ENCODE peak calls at places on chromosomes 11 and 22, in ten cellular contexts. One of them, this sample, is unnamed.

GRCh38 chr22:42060489-42060888 is 10.1 kb downstream of the NAGA start:
- DNase-seq in lower lobe of right lung: no peak
- DNase-seq in adipocyte: no peak
- DNase-seq in tibial artery: no peak
- DNase-seq in psoas muscle: no peak
- DNase-seq in Peyer's patch: no peak
- DNase-seq in hepatocyte: no peak
- DNase-seq in A673: no peak
- DNase-seq in colonic mucosa: peak; percentile 12
- DNase-seq in heart left ventricle: no peak
- DNase-seq in this sample: no peak

GRCh38 chr22:37569921-37570660 is 9.8 kb downstream of the LGALS2 start:
- DNase-seq in Peyer's patch: peak; percentile 79
- DNase-seq in lower lobe of right lung: peak; percentile 71
- DNase-seq in colonic mucosa: peak; percentile 76
- DNase-seq in tibial artery: no peak
- DNase-seq in A673: no peak
- DNase-seq in psoas muscle: no peak
- DNase-seq in adipocyte: no peak
- DNase-seq in hepatocyte: peak; percentile 49
- DNase-seq in heart left ventricle: no peak
- DNase-seq in this sample: peak; percentile 96

GRCh38 chr11:130213143-130213978 is 53.8 kb downstream of the ST14 start:
- DNase-seq in heart left ventricle: peak; percentile 57
- DNase-seq in tibial artery: no peak
- DNase-seq in hepatocyte: peak; percentile 78
- DNase-seq in Peyer's patch: peak; percentile 83
- DNase-seq in psoas muscle: peak; percentile 63
- DNase-seq in colonic mucosa: peak; percentile 75
- DNase-seq in lower lobe of right lung: peak; percentile 80
- DNase-seq in adipocyte: peak; percentile 80
- DNase-seq in A673: peak; percentile 75
- DNase-seq in this sample: peak; percentile 74

GRCh38 chr11:56783448-56784041 is 35.0 kb upstream of the OR9G4 start:
- DNase-seq in lower lobe of right lung: no peak
- DNase-seq in psoas muscle: no peak
- DNase-seq in heart left ventricle: no peak
- DNase-seq in tibial artery: no peak
- DNase-seq in colonic mucosa: peak; percentile 17
- DNase-seq in hepatocyte: peak; percentile 82
- DNase-seq in A673: peak; percentile 78
- DNase-seq in adipocyte: peak; percentile 77
- DNase-seq in Peyer's patch: no peak
- DNase-seq in this sample: no peak

GRCh38 chr11:120372296-120372695 is 36.1 kb downstream of the ARHGEF12 start:
- DNase-seq in A673: no peak
- DNase-seq in adipocyte: no peak
- DNase-seq in psoas muscle: no peak
- DNase-seq in tibial artery: no peak
- DNase-seq in Peyer's patch: no peak
- DNase-seq in heart left ventricle: no peak
- DNase-seq in hepatocyte: peak; percentile 16
- DNase-seq in colonic mucosa: no peak
- DNase-seq in lower lobe of right lung: no peak
- DNase-seq in this sample: no peak

GRCh38 chr22:24937114-24937513 is 9.4 kb downstream of the LHFPL7 start:
- DNase-seq in lower lobe of right lung: no peak
- DNase-seq in A673: peak; percentile 42
- DNase-seq in psoas muscle: no peak
- DNase-seq in tibial artery: no peak
- DNase-seq in adipocyte: peak; percentile 7
- DNase-seq in hepatocyte: peak; percentile 40
- DNase-seq in Peyer's patch: no peak
- DNase-seq in heart left ventricle: no peak
- DNase-seq in colonic mucosa: no peak
- DNase-seq in this sample: no peak

GRCh38 chr11:88886796-88887195 is 179.0 kb downstream of the GRM5 start:
- DNase-seq in heart left ventricle: no peak
- DNase-seq in psoas muscle: no peak
- DNase-seq in tibial artery: no peak
- DNase-seq in A673: peak; percentile 22
- DNase-seq in adipocyte: peak; percentile 24
- DNase-seq in hepatocyte: peak; percentile 21
- DNase-seq in Peyer's patch: no peak
- DNase-seq in lower lobe of right lung: no peak
- DNase-seq in colonic mucosa: peak; percentile 33
- DNase-seq in this sample: no peak

GRCh38 chr11:55342901-55343300 is at the start of gene OR4A16:
- DNase-seq in heart left ventricle: no peak
- DNase-seq in lower lobe of right lung: no peak
- DNase-seq in tibial artery: no peak
- DNase-seq in hepatocyte: no peak
- DNase-seq in adipocyte: no peak
- DNase-seq in colonic mucosa: no peak
- DNase-seq in A673: no peak
- DNase-seq in Peyer's patch: no peak
- DNase-seq in psoas muscle: no peak
- DNase-seq in this sample: no peak

GRCh38 chr11:119872911-119873310 is 143.9 kb upstream of the NECTIN1 start:
- DNase-seq in hepatocyte: no peak
- DNase-seq in heart left ventricle: no peak
- DNase-seq in Peyer's patch: no peak
- DNase-seq in psoas muscle: no peak
- DNase-seq in A673: no peak
- DNase-seq in lower lobe of right lung: no peak
- DNase-seq in colonic mucosa: no peak
- DNase-seq in adipocyte: no peak
- DNase-seq in tibial artery: no peak
- DNase-seq in this sample: no peak

GRCh38 chr11:47248664-47249377 is at the start of gene ACP2:
- DNase-seq in Peyer's patch: peak; percentile 93
- DNase-seq in adipocyte: peak; percentile 96
- DNase-seq in tibial artery: peak; percentile 91
- DNase-seq in lower lobe of right lung: peak; percentile 94
- DNase-seq in psoas muscle: peak; percentile 88
- DNase-seq in colonic mucosa: peak; percentile 92
- DNase-seq in hepatocyte: peak; percentile 84
- DNase-seq in A673: peak; percentile 99
- DNase-seq in heart left ventricle: peak; percentile 89
- DNase-seq in this sample: peak; percentile 93

GRCh38 chr22:49108636-49109315 is 718.9 kb downstream of the BRD1 start:
- DNase-seq in lower lobe of right lung: no peak
- DNase-seq in hepatocyte: no peak
- DNase-seq in tibial artery: no peak
- DNase-seq in psoas muscle: no peak
- DNase-seq in Peyer's patch: no peak
- DNase-seq in heart left ventricle: no peak
- DNase-seq in adipocyte: no peak
- DNase-seq in colonic mucosa: no peak
- DNase-seq in A673: no peak
- DNase-seq in this sample: no peak

GRCh38 chr11:65261591-65262380 is at the start of gene POLA2:
- DNase-seq in psoas muscle: peak; percentile 95
- DNase-seq in hepatocyte: peak; percentile 98
- DNase-seq in lower lobe of right lung: peak; percentile 96
- DNase-seq in A673: peak; percentile 99
- DNase-seq in colonic mucosa: peak; percentile 96
- DNase-seq in Peyer's patch: peak; percentile 97
- DNase-seq in adipocyte: peak; percentile 98
- DNase-seq in heart left ventricle: peak; percentile 95
- DNase-seq in tibial artery: peak; percentile 91
- DNase-seq in this sample: peak; percentile 97

GRCh38 chr11:65262381-65262680 is 569 bp downstream of the POLA2 start:
- DNase-seq in adipocyte: peak; percentile 81
- DNase-seq in psoas muscle: no peak
- DNase-seq in Peyer's patch: no peak
- DNase-seq in heart left ventricle: no peak
- DNase-seq in A673: no peak
- DNase-seq in tibial artery: peak; percentile 34
- DNase-seq in hepatocyte: no peak
- DNase-seq in colonic mucosa: peak; percentile 54
- DNase-seq in lower lobe of right lung: peak; percentile 74
- DNase-seq in this sample: peak; percentile 55

GRCh38 chr11:65262775-65263174 is 1.0 kb downstream of the POLA2 start:
- DNase-seq in hepatocyte: no peak
- DNase-seq in tibial artery: no peak
- DNase-seq in adipocyte: no peak
- DNase-seq in lower lobe of right lung: no peak
- DNase-seq in A673: peak; percentile 21
- DNase-seq in colonic mucosa: no peak
- DNase-seq in Peyer's patch: no peak
- DNase-seq in psoas muscle: no peak
- DNase-seq in heart left ventricle: no peak
- DNase-seq in this sample: no peak

GRCh38 chr11:65260756-65261590 is 789 bp upstream of the POLA2 start:
- DNase-seq in lower lobe of right lung: no peak
- DNase-seq in Peyer's patch: no peak
- DNase-seq in colonic mucosa: no peak
- DNase-seq in adipocyte: no peak
- DNase-seq in psoas muscle: no peak
- DNase-seq in tibial artery: no peak
- DNase-seq in hepatocyte: peak; percentile 29
- DNase-seq in heart left ventricle: no peak
- DNase-seq in A673: no peak
- DNase-seq in this sample: no peak

DNA sequence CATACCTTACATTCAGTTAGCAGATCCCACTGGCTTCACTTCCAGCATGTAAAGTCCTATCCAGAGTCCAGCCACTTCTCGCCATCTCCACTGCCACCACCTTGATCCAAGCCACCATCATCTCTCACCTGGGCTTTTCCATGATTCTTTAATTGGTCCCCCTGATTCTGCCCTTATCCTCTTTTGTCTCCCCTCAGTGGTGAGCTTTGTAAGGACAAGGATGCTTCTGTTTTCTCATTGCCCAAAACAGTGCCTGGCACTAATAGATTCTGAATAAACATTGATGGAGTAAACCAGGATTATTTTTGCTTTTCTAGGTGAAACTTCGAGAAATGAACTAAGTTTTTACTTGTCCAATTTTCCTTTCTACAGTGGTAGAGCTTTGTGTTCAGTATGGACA is 4.4 kb downstream of the POLA2 start:
- DNase-seq in heart left ventricle: no peak
- DNase-seq in adipocyte: no peak
- DNase-seq in hepatocyte: no peak
- DNase-seq in A673: no peak
- DNase-seq in tibial artery: no peak
- DNase-seq in Peyer's patch: no peak
- DNase-seq in lower lobe of right lung: no peak
- DNase-seq in colonic mucosa: peak; percentile 37
- DNase-seq in psoas muscle: no peak
- DNase-seq in this sample: no peak
- H3K36me3 ChIP-seq in heart left ventricle: peaks cover 43% of the 10 kb centered on the region
- H3K36me3 ChIP-seq in adipocyte: peaks cover 23% of the 10 kb centered on the region
- H3K36me3 ChIP-seq in hepatocyte: no peaks in the 10 kb centered on the region
- H3K36me3 ChIP-seq in A673: peaks cover 68% of the 10 kb centered on the region
- H3K36me3 ChIP-seq in tibial artery: peaks cover 19% of the 10 kb centered on the region
- H3K36me3 ChIP-seq in Peyer's patch: no peaks in the 10 kb centered on the region
- H3K36me3 ChIP-seq in lower lobe of right lung: peaks cover 48% of the 10 kb centered on the region
- H3K36me3 ChIP-seq in colonic mucosa: peaks cover 4% of the 10 kb centered on the region
- H3K36me3 ChIP-seq in psoas muscle: no peaks in the 10 kb centered on the region
- H3K36me3 ChIP-seq in this sample: peaks cover 5% of the 10 kb centered on the region

DNA sequence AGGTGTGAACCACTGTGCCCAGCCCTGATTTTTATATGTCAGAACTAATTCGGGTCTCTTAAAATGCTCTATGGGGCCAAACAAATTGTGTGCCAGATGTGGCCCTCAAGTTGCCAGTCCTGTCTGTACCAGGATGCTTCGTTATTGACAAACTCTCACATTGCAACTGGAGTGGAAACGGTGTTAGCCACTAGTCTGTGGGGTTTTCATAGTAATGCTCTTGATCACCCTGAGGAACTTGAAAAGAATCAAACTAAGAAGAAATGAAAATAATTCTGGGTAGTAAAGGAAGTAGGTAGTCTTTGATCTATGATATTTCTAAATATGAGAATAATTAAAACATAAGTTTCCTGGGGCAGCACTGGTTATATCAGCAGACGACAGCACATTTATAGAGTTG is 67.3 kb upstream of the ADSL start:
- DNase-seq in heart left ventricle: no peak
- DNase-seq in adipocyte: no peak
- DNase-seq in Peyer's patch: no peak
- DNase-seq in colonic mucosa: no peak
- DNase-seq in A673: no peak
- DNase-seq in hepatocyte: no peak
- DNase-seq in psoas muscle: no peak
- DNase-seq in lower lobe of right lung: no peak
- DNase-seq in tibial artery: no peak
- DNase-seq in this sample: no peak
- H3K36me3 ChIP-seq in heart left ventricle: peaks cover 58% of the 10 kb centered on the region
- H3K36me3 ChIP-seq in adipocyte: peaks cover 40% of the 10 kb centered on the region
- H3K36me3 ChIP-seq in Peyer's patch: no peaks in the 10 kb centered on the region
- H3K36me3 ChIP-seq in colonic mucosa: no peaks in the 10 kb centered on the region
- H3K36me3 ChIP-seq in A673: peaks cover 26% of the 10 kb centered on the region
- H3K36me3 ChIP-seq in hepatocyte: no peaks in the 10 kb centered on the region
- H3K36me3 ChIP-seq in psoas muscle: no peaks in the 10 kb centered on the region
- H3K36me3 ChIP-seq in lower lobe of right lung: peaks cover 62% of the 10 kb centered on the region
- H3K36me3 ChIP-seq in tibial artery: peaks cover 15% of the 10 kb centered on the region
- H3K36me3 ChIP-seq in this sample: peaks cover 65% of the 10 kb centered on the region

GRCh38 chr22:46350646-46351045 is 15.1 kb downstream of the TRMU start:
- DNase-seq in adipocyte: no peak
- DNase-seq in colonic mucosa: no peak
- DNase-seq in heart left ventricle: no peak
- DNase-seq in tibial artery: no peak
- DNase-seq in A673: no peak
- DNase-seq in Peyer's patch: no peak
- DNase-seq in hepatocyte: no peak
- DNase-seq in psoas muscle: no peak
- DNase-seq in lower lobe of right lung: peak; percentile 36
- DNase-seq in this sample: no peak
- H3K36me3 ChIP-seq in adipocyte: peaks cover 87% of the 10 kb centered on the region
- H3K36me3 ChIP-seq in colonic mucosa: peaks cover 9% of the 10 kb centered on the region
- H3K36me3 ChIP-seq in heart left ventricle: peaks cover 100% of the 10 kb centered on the region
- H3K36me3 ChIP-seq in tibial artery: peaks cover 85% of the 10 kb centered on the region
- H3K36me3 ChIP-seq in A673: peaks cover 64% of the 10 kb centered on the region
- H3K36me3 ChIP-seq in Peyer's patch: no peaks in the 10 kb centered on the region
- H3K36me3 ChIP-seq in hepatocyte: no peaks in the 10 kb centered on the region
- H3K36me3 ChIP-seq in psoas muscle: peaks cover 7% of the 10 kb centered on the region
- H3K36me3 ChIP-seq in lower lobe of right lung: peaks cover 100% of the 10 kb centered on the region
- H3K36me3 ChIP-seq in this sample: peaks cover 100% of the 10 kb centered on the region

DNA sequence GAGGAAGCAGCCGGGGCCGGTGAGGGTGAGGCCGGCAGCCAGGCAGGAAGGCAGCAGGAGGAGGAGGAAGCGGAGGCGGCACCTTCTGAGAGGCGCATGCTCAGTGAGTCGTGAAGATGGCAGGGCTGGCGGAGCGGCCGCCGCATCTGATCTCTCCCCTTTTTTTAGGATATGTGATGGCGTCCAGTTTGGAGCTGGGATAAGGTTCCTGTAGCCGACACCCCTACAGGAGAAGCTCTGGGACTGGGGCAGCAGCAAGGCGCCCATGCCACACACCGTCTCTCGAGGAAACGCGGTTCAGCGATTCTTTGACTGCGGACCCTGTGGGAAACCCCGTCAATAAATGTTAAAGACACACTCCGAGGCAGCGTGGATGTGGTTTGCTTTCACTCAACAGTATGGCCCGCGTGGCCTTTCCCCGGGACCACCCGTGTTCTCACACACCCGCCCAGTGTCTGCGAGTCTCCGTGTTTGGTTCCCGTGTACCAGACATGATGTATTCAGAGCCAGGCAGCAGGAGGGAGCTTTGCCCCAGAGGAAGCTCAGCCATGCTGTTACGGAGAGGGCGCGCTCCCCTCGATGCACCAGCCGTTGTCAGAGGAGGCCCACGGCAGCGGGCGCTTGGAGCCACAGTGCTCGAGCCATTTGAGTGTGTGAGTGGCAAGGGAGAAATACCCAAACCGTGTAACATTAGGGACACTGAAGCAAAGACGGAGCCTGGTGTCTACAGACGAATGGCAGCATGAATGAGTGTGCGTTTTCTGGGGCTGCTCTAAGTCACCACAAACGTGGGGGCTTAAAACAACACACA is 27.7 kb upstream of the PARVB start:
- DNase-seq in adipocyte: no peak
- DNase-seq in tibial artery: peak; percentile 61
- DNase-seq in Peyer's patch: peak; percentile 55
- DNase-seq in colonic mucosa: peak; percentile 46
- DNase-seq in A673: no peak
- DNase-seq in psoas muscle: peak; percentile 55
- DNase-seq in heart left ventricle: peak; percentile 58
- DNase-seq in lower lobe of right lung: peak; percentile 83
- DNase-seq in hepatocyte: no peak
- DNase-seq in this sample: peak; percentile 59
- H3K36me3 ChIP-seq in adipocyte: peaks cover 78% of the 10 kb centered on the region
- H3K36me3 ChIP-seq in tibial artery: peaks cover 48% of the 10 kb centered on the region
- H3K36me3 ChIP-seq in Peyer's patch: no peaks in the 10 kb centered on the region
- H3K36me3 ChIP-seq in colonic mucosa: peaks cover 4% of the 10 kb centered on the region
- H3K36me3 ChIP-seq in A673: peaks cover 47% of the 10 kb centered on the region
- H3K36me3 ChIP-seq in psoas muscle: no peaks in the 10 kb centered on the region
- H3K36me3 ChIP-seq in heart left ventricle: peaks cover 72% of the 10 kb centered on the region
- H3K36me3 ChIP-seq in lower lobe of right lung: peaks cover 76% of the 10 kb centered on the region
- H3K36me3 ChIP-seq in hepatocyte: no peaks in the 10 kb centered on the region
- H3K36me3 ChIP-seq in this sample: peaks cover 83% of the 10 kb centered on the region